ENCODE peak calls at places on chromosomes 5 and 9, in ten cellular contexts. V, D, T, U, O, N, B, R, M and I are unnamed samples.

GRCh38 chr5:133408322-133408721 is 204.0 kb downstream of the FSTL4 start:
- DNase-seq in V (no peak), D (no peak), T (no peak), U (no peak), O (no peak), N (no peak), B (peak), R (no peak), M (no peak), I (no peak)

GRCh38 chr5:173855162-173855994 is 32.8 kb upstream of the CPEB4 start:
- DNase-seq in V (no peak), D (no peak), T (peak), U (no peak), O (no peak), N (peak), B (no peak), R (no peak), M (no peak), I (no peak)

GRCh38 chr5:176319827-176320554 is 41.6 kb downstream of the KIAA1191 start:
- DNase-seq in V (no peak), D (no peak), T (peak), U (peak), O (peak), N (no peak), B (no peak), R (no peak), M (no peak), I (no peak)

GRCh38 chr9:137463194-137463930 is 4.2 kb upstream of the NSMF start:
- DNase-seq in V (no peak), D (no peak), T (no peak), U (no peak), O (no peak), N (no peak), B (peak), R (no peak), M (no peak), I (no peak)

GRCh38 chr5:84382363-84383295 is 2.1 kb downstream of the EDIL3 start:
- DNase-seq in V (no peak), D (peak), T (peak), U (peak), O (peak), N (peak), B (peak), R (no peak), M (peak), I (peak)

GRCh38 chr5:172569862-172570558 is 71.1 kb upstream of the NEURL1B start:
- DNase-seq in V (no peak), D (peak), T (peak), U (no peak), O (no peak), N (no peak), B (no peak), R (no peak), M (peak), I (no peak)

GRCh38 chr5:139863855-139864558 is 68.4 kb downstream of the PSD2 start:
- DNase-seq in V (peak), D (peak), T (peak), U (peak), O (peak), N (peak), B (no peak), R (no peak), M (peak), I (peak)

GRCh38 chr9:123267481-123268239 is 726 bp downstream of the STRBP start:
- DNase-seq in V (no peak), D (peak), T (peak), U (no peak), O (no peak), N (no peak), B (peak), R (no peak), M (peak), I (no peak)

GRCh38 chr9:98775831-98776441 is 20.4 kb downstream of the ANKS6 start:
- DNase-seq in V (no peak), D (no peak), T (peak), U (peak), O (peak), N (peak), B (no peak), R (no peak), M (peak), I (no peak)

GRCh38 chr5:150152636-150153462 is 2.8 kb downstream of the PDGFRB start:
- DNase-seq in V (no peak), D (no peak), T (no peak), U (peak), O (no peak), N (no peak), B (no peak), R (no peak), M (no peak), I (no peak)

GRCh38 chr9:130239741-130240241 is 25.8 kb upstream of the HMCN2 start:
- DNase-seq in V (no peak), D (no peak), T (no peak), U (peak), O (peak), N (no peak), B (no peak), R (peak), M (no peak), I (no peak)

GRCh38 chr5:139051392-139051791 is 146.8 kb downstream of the SIL1 start:
- DNase-seq in V (no peak), D (no peak), T (no peak), U (no peak), O (no peak), N (no peak), B (no peak), R (no peak), M (peak), I (no peak)

GRCh38 chr9:109725460-109725859 is 54.5 kb upstream of the PALM2AKAP2 start:
- DNase-seq in V (no peak), D (no peak), T (no peak), U (no peak), O (no peak), N (no peak), B (no peak), R (no peak), M (no peak), I (no peak)

GRCh38 chr5:10329421-10329807 is 21.7 kb upstream of the CMBL start:
- DNase-seq in V (no peak), D (no peak), T (no peak), U (no peak), O (no peak), N (no peak), B (peak), R (no peak), M (peak), I (no peak)

GRCh38 chr5:10331341-10331796 is 22.1 kb upstream of the MARCHF6 start:
- DNase-seq in V (peak), D (no peak), T (no peak), U (peak), O (peak), N (peak), B (peak), R (no peak), M (peak), I (peak)

GRCh38 chr5:10329808-10330481 is 22.2 kb upstream of the CMBL start:
- DNase-seq in V (no peak), D (no peak), T (no peak), U (peak), O (peak), N (no peak), B (peak), R (no peak), M (peak), I (no peak)

GRCh38 chr5:10332301-10332700 is 21.2 kb upstream of the MARCHF6 start:
- DNase-seq in V (no peak), D (no peak), T (no peak), U (no peak), O (no peak), N (no peak), B (no peak), R (no peak), M (peak), I (no peak)

GRCh38 chr5:10330511-10331105 is 22.9 kb upstream of the MARCHF6 start:
- DNase-seq in V (no peak), D (no peak), T (no peak), U (no peak), O (no peak), N (no peak), B (peak), R (no peak), M (peak), I (no peak)
- H3K27ac ChIP-seq in V (peak), D (peak), T (no peak), U (peak), O (no peak), N (no peak), B (peak), R (no peak), M (no peak), I (peak)

GRCh38 chr9:93136011-93136440 is 2.0 kb upstream of the NINJ1 start:
- DNase-seq in V (no peak), D (no peak), T (no peak), U (peak), O (peak), N (peak), B (no peak), R (no peak), M (no peak), I (peak)
- H3K4me3 ChIP-seq in V (peak), D (no peak), T (no peak), U (no peak), O (peak), N (no peak), B (no peak), R (no peak), M (no peak), I (no peak)

GRCh38 chr9:124821247-124821623 is 32.0 kb upstream of the WDR38 start:
- DNase-seq in V (no peak), D (no peak), T (no peak), U (no peak), O (no peak), N (no peak), B (no peak), R (no peak), M (no peak), I (no peak)

GRCh38 chr9:124815601-124816000 is 37.7 kb upstream of the WDR38 start:
- DNase-seq in V (no peak), D (no peak), T (no peak), U (no peak), O (no peak), N (no peak), B (no peak), R (no peak), M (no peak), I (no peak)

GRCh38 chr9:124820606-124821246 is 32.5 kb upstream of the WDR38 start:
- DNase-seq in V (no peak), D (no peak), T (no peak), U (no peak), O (peak), N (no peak), B (no peak), R (no peak), M (no peak), I (no peak)

GRCh38 chr9:124814178-124814535 is 37.2 kb downstream of the OLFML2A start:
- DNase-seq in V (no peak), D (no peak), T (no peak), U (no peak), O (no peak), N (no peak), B (no peak), R (no peak), M (no peak), I (peak)

GRCh38 chr9:124818431-124819281 is 34.6 kb upstream of the WDR38 start:
- DNase-seq in V (no peak), D (no peak), T (no peak), U (peak), O (no peak), N (peak), B (no peak), R (no peak), M (no peak), I (no peak)
- H3K27ac ChIP-seq in V (peak), D (no peak), T (peak), U (no peak), O (no peak), N (no peak), B (no peak), R (peak), M (no peak), I (no peak)

GRCh38 chr5:96875805-96876291 is 452 bp upstream of the ERAP2 start:
- DNase-seq in V (no peak), D (no peak), T (no peak), U (no peak), O (no peak), N (no peak), B (no peak), R (no peak), M (peak), I (no peak)
- H3K4me3 ChIP-seq in V (peak), D (peak), T (no peak), U (peak), O (peak), N (peak), B (peak), R (peak), M (peak), I (peak)